ENCODE peak calls at places on chromosome 13, in ten cellular contexts. One of them, this sample, is unnamed.

GRCh38 chr13:78160793-78161192 is 242.2 kb upstream of the EDNRB start:
- DNase-seq in brain microvascular endothelial cell: no peak
- DNase-seq in Peyer's patch: no peak
- DNase-seq in GM23338: no peak
- DNase-seq in mammary epithelial cell: peak; percentile 24
- DNase-seq in A549: no peak
- DNase-seq in WERI-Rb-1: no peak
- DNase-seq in endodermal cell: no peak
- DNase-seq in tibial nerve: no peak
- DNase-seq in neural progenitor cell: no peak
- DNase-seq in this sample: peak; percentile 61

GRCh38 chr13:100789025-100789424 is 114.4 kb upstream of the TMTC4 start:
- DNase-seq in brain microvascular endothelial cell: no peak
- DNase-seq in Peyer's patch: no peak
- DNase-seq in GM23338: no peak
- DNase-seq in mammary epithelial cell: no peak
- DNase-seq in A549: no peak
- DNase-seq in WERI-Rb-1: no peak
- DNase-seq in endodermal cell: no peak
- DNase-seq in tibial nerve: no peak
- DNase-seq in neural progenitor cell: no peak
- DNase-seq in this sample: no peak

GRCh38 chr13:103430368-103430767 is 364.2 kb upstream of the SLC10A2 start:
- DNase-seq in brain microvascular endothelial cell: no peak
- DNase-seq in Peyer's patch: no peak
- DNase-seq in GM23338: no peak
- DNase-seq in mammary epithelial cell: no peak
- DNase-seq in A549: no peak
- DNase-seq in WERI-Rb-1: no peak
- DNase-seq in endodermal cell: no peak
- DNase-seq in tibial nerve: no peak
- DNase-seq in neural progenitor cell: no peak
- DNase-seq in this sample: no peak

GRCh38 chr13:50306096-50306495 is 290.9 kb downstream of the KCNRG start:
- DNase-seq in brain microvascular endothelial cell: no peak
- DNase-seq in Peyer's patch: no peak
- DNase-seq in GM23338: no peak
- DNase-seq in mammary epithelial cell: no peak
- DNase-seq in A549: no peak
- DNase-seq in WERI-Rb-1: no peak
- DNase-seq in endodermal cell: no peak
- DNase-seq in tibial nerve: no peak
- DNase-seq in neural progenitor cell: no peak
- DNase-seq in this sample: no peak

GRCh38 chr13:39596685-39597084 is 6.3 kb downstream of the LHFPL6 start:
- DNase-seq in brain microvascular endothelial cell: no peak
- DNase-seq in Peyer's patch: no peak
- DNase-seq in GM23338: no peak
- DNase-seq in mammary epithelial cell: no peak
- DNase-seq in A549: no peak
- DNase-seq in WERI-Rb-1: no peak
- DNase-seq in endodermal cell: no peak
- DNase-seq in tibial nerve: no peak
- DNase-seq in neural progenitor cell: no peak
- DNase-seq in this sample: no peak

GRCh38 chr13:31982540-31982939 is 49.0 kb upstream of the FRY start:
- DNase-seq in brain microvascular endothelial cell: peak; percentile 99
- DNase-seq in Peyer's patch: peak; percentile 67
- DNase-seq in GM23338: no peak
- DNase-seq in mammary epithelial cell: peak; percentile 95
- DNase-seq in A549: peak; percentile 76
- DNase-seq in WERI-Rb-1: no peak
- DNase-seq in endodermal cell: no peak
- DNase-seq in tibial nerve: peak; percentile 72
- DNase-seq in neural progenitor cell: no peak
- DNase-seq in this sample: peak; percentile 73

GRCh38 chr13:23921451-23921888 is 24.2 kb upstream of the C1QTNF9B start:
- DNase-seq in brain microvascular endothelial cell: peak; percentile 49
- DNase-seq in Peyer's patch: no peak
- DNase-seq in GM23338: peak; percentile 90
- DNase-seq in mammary epithelial cell: peak; percentile 55
- DNase-seq in A549: peak; percentile 16
- DNase-seq in WERI-Rb-1: no peak
- DNase-seq in endodermal cell: peak; percentile 80
- DNase-seq in tibial nerve: peak; percentile 27
- DNase-seq in neural progenitor cell: peak; percentile 58
- DNase-seq in this sample: peak; percentile 6

GRCh38 chr13:19759669-19760068 is 23.1 kb downstream of the PSPC1 start:
- DNase-seq in brain microvascular endothelial cell: peak; percentile 13
- DNase-seq in Peyer's patch: no peak
- DNase-seq in GM23338: no peak
- DNase-seq in mammary epithelial cell: no peak
- DNase-seq in A549: no peak
- DNase-seq in WERI-Rb-1: no peak
- DNase-seq in endodermal cell: no peak
- DNase-seq in tibial nerve: no peak
- DNase-seq in neural progenitor cell: no peak
- DNase-seq in this sample: no peak

GRCh38 chr13:114124921-114125320 is 7.5 kb downstream of the RASA3 start:
- DNase-seq in brain microvascular endothelial cell: peak; percentile 70
- DNase-seq in Peyer's patch: no peak
- DNase-seq in GM23338: no peak
- DNase-seq in mammary epithelial cell: peak; percentile 79
- DNase-seq in A549: no peak
- DNase-seq in WERI-Rb-1: peak; percentile 83
- DNase-seq in endodermal cell: no peak
- DNase-seq in tibial nerve: no peak
- DNase-seq in neural progenitor cell: no peak
- DNase-seq in this sample: peak; percentile 58

GRCh38 chr13:51318015-51318414 is 21.5 kb upstream of the SERPINE3 start:
- DNase-seq in brain microvascular endothelial cell: no peak
- DNase-seq in Peyer's patch: no peak
- DNase-seq in GM23338: no peak
- DNase-seq in mammary epithelial cell: no peak
- DNase-seq in A549: no peak
- DNase-seq in WERI-Rb-1: no peak
- DNase-seq in endodermal cell: peak; percentile 20
- DNase-seq in tibial nerve: no peak
- DNase-seq in neural progenitor cell: no peak
- DNase-seq in this sample: no peak

GRCh38 chr13:34772881-34773280 is 169.2 kb upstream of the NBEA start:
- DNase-seq in brain microvascular endothelial cell: no peak
- DNase-seq in Peyer's patch: no peak
- DNase-seq in GM23338: no peak
- DNase-seq in mammary epithelial cell: no peak
- DNase-seq in A549: peak; percentile 7
- DNase-seq in WERI-Rb-1: no peak
- DNase-seq in endodermal cell: no peak
- DNase-seq in tibial nerve: no peak
- DNase-seq in neural progenitor cell: no peak
- DNase-seq in this sample: no peak

GRCh38 chr13:99949657-99950413 is 21.7 kb downstream of the ZIC5 start:
- DNase-seq in brain microvascular endothelial cell: no peak
- DNase-seq in Peyer's patch: no peak
- DNase-seq in GM23338: no peak
- DNase-seq in mammary epithelial cell: no peak
- DNase-seq in A549: no peak
- DNase-seq in WERI-Rb-1: no peak
- DNase-seq in endodermal cell: peak; percentile 63
- DNase-seq in tibial nerve: no peak
- DNase-seq in neural progenitor cell: no peak
- DNase-seq in this sample: no peak

DNA sequence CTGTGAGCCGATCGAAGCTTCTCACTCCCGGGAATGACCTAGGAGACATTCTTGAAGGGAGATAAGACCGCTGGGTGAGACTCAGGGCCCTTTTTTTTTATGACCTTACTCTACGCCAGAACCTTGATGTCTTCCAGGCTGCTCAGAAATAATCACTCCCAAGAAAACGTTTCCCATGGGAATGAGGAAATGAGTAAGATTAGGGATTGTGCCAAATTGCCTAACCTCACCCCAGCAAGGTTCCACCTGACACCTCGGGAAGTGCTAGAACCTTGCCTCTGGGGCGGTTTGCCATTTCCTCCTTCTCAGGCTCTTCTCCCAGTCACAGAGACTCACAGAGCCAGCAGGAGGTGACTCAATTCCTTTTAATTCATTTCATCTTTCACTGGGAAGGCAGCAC is 2.3 kb downstream of the SLC46A3 start:
- DNase-seq in brain microvascular endothelial cell: peak; percentile 71
- DNase-seq in Peyer's patch: peak; percentile 64
- DNase-seq in GM23338: no peak
- DNase-seq in mammary epithelial cell: peak; percentile 78
- DNase-seq in A549: peak; percentile 49
- DNase-seq in WERI-Rb-1: no peak
- DNase-seq in endodermal cell: peak; percentile 86
- DNase-seq in tibial nerve: no peak
- DNase-seq in neural progenitor cell: no peak
- DNase-seq in this sample: no peak
- H3K27ac ChIP-seq in brain microvascular endothelial cell: peak overlapping the region; percentile 90
- H3K27ac ChIP-seq in Peyer's patch: no peak overlapping the region
- H3K27ac ChIP-seq in GM23338: no peak overlapping the region
- H3K27ac ChIP-seq in mammary epithelial cell: no peak overlapping the region
- H3K27ac ChIP-seq in A549: peak overlapping the region; percentile 34
- H3K27ac ChIP-seq in WERI-Rb-1: no peak overlapping the region
- H3K27ac ChIP-seq in endodermal cell: no peak overlapping the region
- H3K27ac ChIP-seq in tibial nerve: peak overlapping the region; percentile 96
- H3K27ac ChIP-seq in neural progenitor cell: no peak overlapping the region
- H3K27ac ChIP-seq in this sample: no peak overlapping the region

GRCh38 chr13:26499209-26499601 is 58.3 kb upstream of the WASF3 start:
- DNase-seq in brain microvascular endothelial cell: no peak
- DNase-seq in Peyer's patch: no peak
- DNase-seq in GM23338: no peak
- DNase-seq in mammary epithelial cell: no peak
- DNase-seq in A549: no peak
- DNase-seq in WERI-Rb-1: no peak
- DNase-seq in endodermal cell: no peak
- DNase-seq in tibial nerve: no peak
- DNase-seq in neural progenitor cell: peak; percentile 31
- DNase-seq in this sample: no peak
- TF ChIP-seq CTCF in brain microvascular endothelial cell: peak; percentile 3
- TF ChIP-seq CTCF in Peyer's patch: no peak
- TF ChIP-seq CTCF in GM23338: no peak
- TF ChIP-seq CTCF in mammary epithelial cell: no peak
- TF ChIP-seq CTCF in A549: no peak
- TF ChIP-seq CTCF in WERI-Rb-1: no peak
- TF ChIP-seq CTCF in endodermal cell: no peak
- TF ChIP-seq CTCF in tibial nerve: no peak
- TF ChIP-seq CTCF in neural progenitor cell: no peak
- TF ChIP-seq CTCF in this sample: no peak

GRCh38 chr13:20825476-20825875 is 51.7 kb upstream of the EEF1AKMT1 start:
- DNase-seq in brain microvascular endothelial cell: no peak
- DNase-seq in Peyer's patch: no peak
- DNase-seq in GM23338: no peak
- DNase-seq in mammary epithelial cell: no peak
- DNase-seq in A549: no peak
- DNase-seq in WERI-Rb-1: no peak
- DNase-seq in endodermal cell: no peak
- DNase-seq in tibial nerve: no peak
- DNase-seq in neural progenitor cell: no peak
- DNase-seq in this sample: no peak

GRCh38 chr13:20828540-20829364 is 55.0 kb upstream of the EEF1AKMT1 start:
- DNase-seq in brain microvascular endothelial cell: no peak
- DNase-seq in Peyer's patch: no peak
- DNase-seq in GM23338: peak; percentile 87
- DNase-seq in mammary epithelial cell: peak; percentile 45
- DNase-seq in A549: peak; percentile 40
- DNase-seq in WERI-Rb-1: peak; percentile 30
- DNase-seq in endodermal cell: no peak
- DNase-seq in tibial nerve: peak; percentile 70
- DNase-seq in neural progenitor cell: peak; percentile 72
- DNase-seq in this sample: no peak

GRCh38 chr13:20826301-20826700 is 52.5 kb upstream of the EEF1AKMT1 start:
- DNase-seq in brain microvascular endothelial cell: no peak
- DNase-seq in Peyer's patch: no peak
- DNase-seq in GM23338: no peak
- DNase-seq in mammary epithelial cell: no peak
- DNase-seq in A549: no peak
- DNase-seq in WERI-Rb-1: no peak
- DNase-seq in endodermal cell: no peak
- DNase-seq in tibial nerve: no peak
- DNase-seq in neural progenitor cell: no peak
- DNase-seq in this sample: no peak

GRCh38 chr13:20824762-20825161 is 51.0 kb upstream of the EEF1AKMT1 start:
- DNase-seq in brain microvascular endothelial cell: peak; percentile 46
- DNase-seq in Peyer's patch: no peak
- DNase-seq in GM23338: peak; percentile 7
- DNase-seq in mammary epithelial cell: no peak
- DNase-seq in A549: no peak
- DNase-seq in WERI-Rb-1: no peak
- DNase-seq in endodermal cell: no peak
- DNase-seq in tibial nerve: no peak
- DNase-seq in neural progenitor cell: no peak
- DNase-seq in this sample: no peak

DNA sequence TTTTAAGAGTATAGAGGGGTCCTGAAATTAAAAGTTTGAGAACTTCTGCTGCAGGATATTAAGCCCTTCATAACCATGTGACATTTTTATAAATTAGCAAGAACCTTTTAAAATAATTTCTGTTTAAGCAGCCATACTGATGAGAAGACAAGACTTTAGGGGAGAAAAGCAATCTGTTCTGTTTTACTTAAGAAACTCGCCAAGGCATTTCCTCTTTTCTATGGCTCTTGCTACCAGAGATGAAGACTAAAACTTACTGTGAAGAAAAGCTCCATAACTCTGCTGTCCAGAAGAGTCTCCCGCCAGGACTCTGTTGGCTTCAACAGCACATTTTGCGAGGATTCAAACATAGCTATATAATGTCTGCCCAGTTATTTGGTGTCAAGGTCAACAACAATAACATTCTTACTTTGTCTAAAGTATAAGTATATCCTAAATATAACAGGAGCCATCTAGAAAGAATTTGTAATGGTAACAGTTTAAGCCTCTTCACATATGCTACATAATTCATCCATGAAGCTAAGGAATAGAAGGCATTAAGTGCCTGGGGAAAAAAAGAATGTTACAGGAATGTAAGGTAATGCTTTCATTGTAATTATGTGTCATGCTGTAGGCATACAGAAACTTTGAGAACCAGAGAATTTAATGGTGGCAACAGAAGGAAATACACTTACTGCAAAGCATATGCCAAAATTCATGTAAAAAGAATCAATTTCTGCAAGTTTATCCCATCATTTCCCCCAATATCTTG is 53.2 kb upstream of the EEF1AKMT1 start:
- DNase-seq in brain microvascular endothelial cell: no peak
- DNase-seq in Peyer's patch: no peak
- DNase-seq in GM23338: no peak
- DNase-seq in mammary epithelial cell: peak; percentile 2
- DNase-seq in A549: no peak
- DNase-seq in WERI-Rb-1: no peak
- DNase-seq in endodermal cell: no peak
- DNase-seq in tibial nerve: no peak
- DNase-seq in neural progenitor cell: no peak
- DNase-seq in this sample: no peak
- H3K4me3 ChIP-seq in brain microvascular endothelial cell: no peak overlapping the region
- H3K4me3 ChIP-seq in Peyer's patch: no peak overlapping the region
- H3K4me3 ChIP-seq in GM23338: no peak overlapping the region
- H3K4me3 ChIP-seq in mammary epithelial cell: no peak overlapping the region
- H3K4me3 ChIP-seq in A549: no peak overlapping the region
- H3K4me3 ChIP-seq in WERI-Rb-1: no peak overlapping the region
- H3K4me3 ChIP-seq in endodermal cell: no peak overlapping the region
- H3K4me3 ChIP-seq in tibial nerve: no peak overlapping the region
- H3K4me3 ChIP-seq in neural progenitor cell: no peak overlapping the region
- H3K4me3 ChIP-seq in this sample: no peak overlapping the region

GRCh38 chr13:73325351-73326214 is 266.8 kb downstream of the KLF5 start:
- DNase-seq in brain microvascular endothelial cell: no peak
- DNase-seq in Peyer's patch: no peak
- DNase-seq in GM23338: no peak
- DNase-seq in mammary epithelial cell: peak; percentile 38
- DNase-seq in A549: peak; percentile 49
- DNase-seq in WERI-Rb-1: no peak
- DNase-seq in endodermal cell: no peak
- DNase-seq in tibial nerve: no peak
- DNase-seq in neural progenitor cell: no peak
- DNase-seq in this sample: no peak
- H3K27ac ChIP-seq in brain microvascular endothelial cell: no peak overlapping the region
- H3K27ac ChIP-seq in Peyer's patch: no peak overlapping the region
- H3K27ac ChIP-seq in GM23338: no peak overlapping the region
- H3K27ac ChIP-seq in mammary epithelial cell: no peak overlapping the region
- H3K27ac ChIP-seq in A549: peak overlapping the region; percentile 64
- H3K27ac ChIP-seq in WERI-Rb-1: no peak overlapping the region
- H3K27ac ChIP-seq in endodermal cell: no peak overlapping the region
- H3K27ac ChIP-seq in tibial nerve: no peak overlapping the region
- H3K27ac ChIP-seq in neural progenitor cell: no peak overlapping the region
- H3K27ac ChIP-seq in this sample: no peak overlapping the region

This sample was measured in AG04450.